ENCODE peak calls at places on chromosomes 2 and 18, in nine cellular contexts. X, S, F, N, W, O, H, U and C are unnamed samples.

GRCh38 chr2:239392688-239393400 is 8.0 kb downstream of the HDAC4 start:
- DNase-seq in F (no peak), H (no peak), O (no peak), N (no peak), X (no peak), S (no peak), W (peak), U (no peak), C (no peak)

GRCh38 chr2:217291259-217291658 is 431.4 kb upstream of the TNP1 start:
- DNase-seq in S (no peak), U (no peak), X (no peak), N (no peak), W (no peak), O (no peak), F (no peak), H (no peak), C (no peak)

GRCh38 chr18:76686737-76687231 is 135.6 kb upstream of the ZNF236 start:
- DNase-seq in O (peak), N (no peak), X (peak), F (peak), U (peak), H (peak), W (peak), S (no peak), C (peak)

GRCh38 chr2:201223089-201224073 is 37.0 kb upstream of the CASP8 start:
- DNase-seq in S (no peak), W (no peak), F (no peak), H (no peak), O (peak), X (no peak), N (no peak), U (no peak), C (no peak)

GRCh38 chr2:193556766-193557470 is 1362.2 kb upstream of the TMEFF2 start:
- DNase-seq in F (peak), O (no peak), H (no peak), X (peak), W (no peak), U (peak), S (no peak), N (no peak), C (no peak)

GRCh38 chr18:22710628-22711380 is 222.3 kb upstream of the RBBP8 start:
- DNase-seq in S (no peak), N (peak), U (peak), W (no peak), O (no peak), F (peak), H (peak), X (peak), C (no peak)

GRCh38 chr18:21053127-21053526 is 58.5 kb downstream of the ROCK1 start:
- DNase-seq in S (no peak), O (no peak), X (peak), W (no peak), H (no peak), F (peak), U (peak), N (peak), C (peak)

GRCh38 chr2:137173514-137173913 is 408.2 kb downstream of the THSD7B start:
- DNase-seq in O (peak), N (peak), S (no peak), U (peak), F (peak), X (peak), H (no peak), W (no peak), C (peak)

GRCh38 chr2:173961346-173961705 is 3.8 kb downstream of the SP3 start:
- DNase-seq in X (peak), S (no peak), F (no peak), W (no peak), H (no peak), U (no peak), N (no peak), O (no peak), C (peak)

GRCh38 chr2:141331127-141331526 is 799.7 kb downstream of the LRP1B start:
- DNase-seq in N (peak), H (no peak), O (no peak), F (peak), S (no peak), X (peak), U (peak), W (no peak), C (peak)

GRCh38 chr18:39806519-39806918 is 2148.5 kb upstream of the PIK3C3 start:
- DNase-seq in O (no peak), S (no peak), U (peak), X (peak), H (no peak), W (no peak), N (no peak), F (peak), C (peak)

GRCh38 chr18:39527465-39527864 is 1961.9 kb upstream of the CELF4 start:
- DNase-seq in X (no peak), W (no peak), F (no peak), H (no peak), U (no peak), N (no peak), S (no peak), O (no peak), C (no peak)

GRCh38 chr2:23513245-23513880 is 128.4 kb downstream of the KLHL29 start:
- DNase-seq in X (no peak), W (peak), O (no peak), U (no peak), S (no peak), F (no peak), N (no peak), H (no peak), C (no peak)

GRCh38 chr2:236661064-236661761 is 91.6 kb downstream of the ACKR3 start:
- DNase-seq in N (no peak), F (peak), H (no peak), O (no peak), W (no peak), U (peak), X (peak), S (no peak), C (no peak)

GRCh38 chr18:51668101-51668500 is 470.6 kb upstream of the MEX3C start:
- DNase-seq in W (no peak), X (peak), U (peak), N (no peak), O (peak), S (no peak), F (peak), H (peak), C (peak)

GRCh38 chr2:152061383-152061782 is 37.5 kb downstream of the CACNB4 start:
- DNase-seq in S (no peak), O (no peak), X (no peak), W (no peak), U (no peak), H (no peak), N (no peak), F (no peak), C (no peak)

GRCh38 chr2:10964076-10964812 is 52.5 kb downstream of the KCNF1 start:
- DNase-seq in U (no peak), W (peak), S (no peak), O (no peak), X (no peak), F (no peak), H (no peak), N (no peak), C (no peak)

GRCh38 chr2:227939271-227940027 is 68.0 kb downstream of the DAW1 start:
- DNase-seq in F (peak), H (no peak), U (peak), O (peak), X (peak), N (no peak), W (no peak), S (no peak), C (peak)

GRCh38 chr2:32852821-32853220 is 93.9 kb upstream of the LTBP1 start:
- DNase-seq in X (peak), F (no peak), U (peak), S (no peak), N (no peak), H (no peak), W (no peak), O (no peak), C (no peak)

GRCh38 chr2:169162613-169163012 is 93.2 kb downstream of the DHRS9 start:
- DNase-seq in N (no peak), W (no peak), S (no peak), U (no peak), O (no peak), F (no peak), X (no peak), H (no peak), C (no peak)

GRCh38 chr2:128379021-128380005 is 60.6 kb upstream of the HS6ST1 start:
- DNase-seq in O (no peak), U (peak), F (peak), S (no peak), N (peak), W (peak), X (peak), H (peak), C (no peak)

GRCh38 chr2:46796031-46796430 is 119.6 kb downstream of the MCFD2 start:
- DNase-seq in W (no peak), X (no peak), F (no peak), O (no peak), N (no peak), H (no peak), S (no peak), U (no peak), C (no peak)

GRCh38 chr2:79660552-79660951 is 147.7 kb downstream of the CTNNA2 start:
- DNase-seq in H (no peak), S (no peak), O (no peak), W (no peak), X (peak), F (no peak), N (no peak), U (no peak), C (peak)
- TF ChIP-seq CTCF in H (no peak), S (no peak), O (no peak), W (no peak), X (no peak), F (no peak), N (no peak), U (no peak), C (peak)

GRCh38 chr18:48910972-48911545 is 39.7 kb downstream of the SMAD7 start:
- DNase-seq in F (no peak), W (peak), S (peak), U (no peak), X (no peak), O (no peak), H (no peak), N (no peak), C (no peak)
- TF ChIP-seq CTCF in F (no peak), W (no peak), S (no peak), U (no peak), X (no peak), O (no peak), H (no peak), N (no peak), C (no peak)

GRCh38 chr2:30146337-30147195 is at the start of gene YPEL5:
- DNase-seq in S (peak), N (peak), F (peak), W (peak), H (peak), O (peak), X (peak), U (peak), C (peak)

GRCh38 chr2:30149513-30149912 is 2.7 kb downstream of the YPEL5 start:
- DNase-seq in H (no peak), X (peak), W (no peak), F (no peak), N (no peak), O (no peak), U (no peak), S (no peak), C (no peak)

GRCh38 chr2:30148850-30149249 is 2.0 kb downstream of the YPEL5 start:
- DNase-seq in N (no peak), W (no peak), O (peak), F (no peak), U (no peak), S (no peak), H (no peak), X (no peak), C (no peak)

GRCh38 chr2:30147196-30147714 is 448 bp downstream of the YPEL5 start:
- DNase-seq in F (no peak), S (no peak), X (no peak), N (no peak), U (peak), O (peak), W (no peak), H (peak), C (no peak)

DNA sequence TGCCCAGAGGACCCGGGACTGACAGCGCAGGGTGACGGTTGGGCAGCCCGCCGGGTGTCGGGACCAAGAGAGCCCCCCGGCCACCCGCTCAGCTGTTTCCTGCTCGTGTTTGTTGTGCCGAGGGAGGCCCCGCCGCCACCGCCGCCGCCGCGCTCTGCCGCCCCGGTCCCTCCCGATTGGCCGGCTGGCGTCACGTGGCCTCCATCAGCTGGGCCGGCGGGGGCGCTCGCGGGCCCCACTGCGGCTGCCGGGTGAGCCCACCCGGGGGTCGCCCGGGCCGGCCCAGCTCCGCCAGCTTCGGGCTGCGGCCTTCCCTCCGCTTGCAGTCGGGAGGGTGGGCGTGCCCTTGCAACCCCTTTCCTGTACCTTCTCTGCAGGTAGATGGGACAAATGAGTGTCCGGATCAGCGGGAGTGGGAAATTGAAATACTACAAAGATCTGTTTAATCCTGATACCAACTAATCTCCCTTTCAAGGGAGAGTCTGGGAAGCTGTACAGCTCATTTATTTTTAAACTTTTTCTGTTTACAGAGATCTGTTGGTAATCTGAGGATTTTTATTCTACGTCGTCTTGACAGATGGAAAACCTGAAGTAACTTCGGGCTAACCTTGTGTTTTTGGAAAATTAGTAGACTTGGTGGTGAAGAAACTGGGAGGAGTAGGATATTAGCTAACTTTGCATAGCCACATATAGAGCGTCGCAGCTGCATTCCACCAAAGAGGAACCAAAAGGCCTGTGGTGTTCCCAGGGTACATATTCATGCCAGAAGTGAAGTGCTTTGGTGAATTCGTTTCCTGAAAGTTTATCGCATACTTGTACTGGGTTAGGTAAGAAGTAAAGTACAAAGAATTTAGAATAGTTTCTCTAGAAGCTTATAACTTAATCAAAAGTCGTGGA is 1.2 kb downstream of the YPEL5 start:
- DNase-seq in N (no peak), W (peak), U (peak), O (peak), X (peak), H (peak), S (peak), F (no peak), C (peak)
- TF ChIP-seq CTCF in N (peak), W (no peak), U (no peak), O (no peak), X (no peak), H (peak), S (peak), F (peak), C (peak)

GRCh38 chr2:62785216-62785615 is 79.7 kb downstream of the EHBP1 start:
- DNase-seq in H (no peak), O (peak), N (no peak), X (peak), W (no peak), S (no peak), F (peak), U (peak), C (peak)

GRCh38 chr2:62785810-62786593 is 80.5 kb downstream of the EHBP1 start:
- DNase-seq in N (peak), W (no peak), X (peak), S (no peak), F (peak), O (no peak), H (no peak), U (peak), C (peak)

GRCh38 chr2:62789518-62789917 is 84.0 kb downstream of the EHBP1 start:
- DNase-seq in S (no peak), X (no peak), W (no peak), H (no peak), O (no peak), N (no peak), F (no peak), U (no peak), C (no peak)

GRCh38 chr2:62789918-62790317 is 84.4 kb downstream of the EHBP1 start:
- DNase-seq in O (no peak), N (no peak), X (no peak), S (no peak), F (no peak), W (no peak), U (no peak), H (no peak), C (no peak)

GRCh38 chr2:62787381-62787780 is 81.9 kb downstream of the EHBP1 start:
- DNase-seq in U (peak), F (peak), S (no peak), N (no peak), W (no peak), H (no peak), O (peak), X (peak), C (peak)
- TF ChIP-seq CTCF in U (peak), F (peak), S (no peak), N (peak), W (no peak), H (peak), O (peak), X (peak), C (peak)

GRCh38 chr2:64609229-64609994 is 44.3 kb downstream of the SERTAD2 start:
- DNase-seq in N (no peak), U (peak), F (no peak), O (peak), W (peak), S (peak), H (peak), X (peak), C (no peak)
- TF ChIP-seq CTCF in N (no peak), U (peak), F (peak), O (peak), W (no peak), S (peak), H (peak), X (peak), C (peak)

GRCh38 chr2:74260495-74260894 is 62.1 kb downstream of the MTHFD2 start:
- DNase-seq in S (no peak), U (no peak), F (no peak), X (no peak), W (no peak), O (no peak), H (no peak), N (no peak), C (no peak)

GRCh38 chr2:74264281-74264680 is 65.9 kb downstream of the MTHFD2 start:
- DNase-seq in H (no peak), W (no peak), S (no peak), U (no peak), F (no peak), X (no peak), N (no peak), O (no peak), C (no peak)

GRCh38 chr2:74259191-74259590 is 60.8 kb downstream of the MTHFD2 start:
- DNase-seq in F (no peak), S (no peak), N (no peak), X (no peak), H (no peak), U (no peak), W (no peak), O (no peak), C (no peak)

GRCh38 chr2:74262681-74263080 is 64.3 kb downstream of the MTHFD2 start:
- DNase-seq in O (no peak), H (no peak), X (no peak), S (no peak), F (no peak), U (no peak), N (no peak), W (no peak), C (no peak)

GRCh38 chr2:74261204-74261864 is 62.9 kb downstream of the MTHFD2 start:
- DNase-seq in N (no peak), W (no peak), S (no peak), X (peak), U (peak), H (peak), O (no peak), F (peak), C (peak)
- TF ChIP-seq CTCF in N (peak), W (no peak), S (no peak), X (peak), U (peak), H (peak), O (no peak), F (peak), C (peak)

GRCh38 chr2:158666969-158667368 is 128.1 kb upstream of the DAPL1 start:
- DNase-seq in H (no peak), W (no peak), U (no peak), F (no peak), O (no peak), S (no peak), X (no peak), N (no peak), C (no peak)
- TF ChIP-seq CTCF in H (no peak), W (no peak), U (peak), F (no peak), O (no peak), S (no peak), X (no peak), N (no peak), C (no peak)